ENCODE peak calls at places on chromosomes 13 and 19, in seven cellular contexts. S is thoracic aorta, X is left ventricle myocardium inferior, K is heart right ventricle, E is tibial nerve, M is fibroblast of lung, N is PC-9. P is an unnamed sample. For H3K36me3, the result is how much of the 10 kb centered on the place peaks cover.

GRCh38 chr13:49410477-49410876 is 33.4 kb downstream of the CAB39L start:
- DNase-seq in S (no peak), X (no peak), K (no peak), E (no peak), M (no peak), N (no peak), P (no peak)

GRCh38 chr13:66714795-66715194 is 515.3 kb downstream of the PCDH9 start:
- DNase-seq in S (no peak), X (no peak), K (no peak), E (no peak), M (no peak), N (no peak), P (no peak)

GRCh38 chr13:51942189-51942588 is 69.1 kb downstream of the ATP7B start:
- DNase-seq in S (no peak), X (no peak), K (no peak), E (no peak), M (no peak), N (peak), P (no peak)

GRCh38 chr19:50510700-50511068 is 307 bp downstream of the JOSD2 start:
- DNase-seq in S (no peak), X (no peak), K (no peak), E (no peak), M (peak), N (no peak), P (no peak)

GRCh38 chr19:3483226-3483628 is at the start of gene SMIM44:
- DNase-seq in S (no peak), X (no peak), K (no peak), E (no peak), M (no peak), N (no peak), P (no peak)

GRCh38 chr19:45215391-45216191 is 29.6 kb downstream of the EXOC3L2 start:
- DNase-seq in S (no peak), X (no peak), K (peak), E (no peak), M (no peak), N (peak), P (no peak)

GRCh38 chr13:101258071-101258470 is 158.2 kb downstream of the NALCN start:
- DNase-seq in S (no peak), X (no peak), K (no peak), E (no peak), M (peak), N (peak), P (peak)

GRCh38 chr13:84655677-84656076 is 773.4 kb upstream of the SLITRK1 start:
- DNase-seq in S (no peak), X (no peak), K (no peak), E (no peak), M (no peak), N (no peak), P (no peak)

GRCh38 chr13:21557995-21558394 is 46.0 kb downstream of the MICU2 start:
- DNase-seq in S (no peak), X (no peak), K (no peak), E (no peak), M (no peak), N (no peak), P (no peak)

GRCh38 chr19:18780631-18781030 is 10.5 kb downstream of the COMP start:
- DNase-seq in S (no peak), X (no peak), K (no peak), E (no peak), M (no peak), N (no peak), P (no peak)

GRCh38 chr19:570315-570714 is 2.1 kb upstream of the BSG start:
- DNase-seq in S (no peak), X (no peak), K (no peak), E (no peak), M (no peak), N (peak), P (no peak)

GRCh38 chr19:33368074-33368864 is 5.2 kb upstream of the CEBPG start:
- DNase-seq in S (no peak), X (no peak), K (no peak), E (no peak), M (peak), N (no peak), P (no peak)

GRCh38 chr19:55085923-55086715 is 10.4 kb downstream of the EPS8L1 start:
- DNase-seq in S (no peak), X (no peak), K (no peak), E (no peak), M (no peak), N (no peak), P (no peak)

GRCh38 chr13:25980255-25980654 is 71.6 kb downstream of the SHISA2 start:
- DNase-seq in S (no peak), X (no peak), K (no peak), E (no peak), M (peak), N (no peak), P (no peak)

GRCh38 chr19:7230826-7231225 is 63.4 kb downstream of the INSR start:
- DNase-seq in S (no peak), X (peak), K (peak), E (no peak), M (no peak), N (no peak), P (no peak)

GRCh38 chr19:5498817-5499535 is 43.8 kb downstream of the ZNRF4 start:
- DNase-seq in S (no peak), X (no peak), K (no peak), E (no peak), M (no peak), N (no peak), P (no peak)

GRCh38 chr13:46687810-46688209 is 109.2 kb downstream of the ESD start:
- DNase-seq in S (no peak), X (no peak), K (no peak), E (no peak), M (peak), N (peak), P (no peak)

GRCh38 chr19:47630594-47630993 is 21.7 kb downstream of the BICRA start:
- DNase-seq in S (no peak), X (no peak), K (no peak), E (no peak), M (no peak), N (no peak), P (no peak)

GRCh38 chr19:7480975-7481265 is 7.9 kb downstream of the PEX11G start:
- DNase-seq in S (no peak), X (no peak), K (no peak), E (no peak), M (no peak), N (no peak), P (no peak)

GRCh38 chr19:869245-870177 is 10.0 kb downstream of the CFD start:
- DNase-seq in S (peak), X (peak), K (peak), E (peak), M (peak), N (peak), P (peak)

GRCh38 chr13:62512194-62513141 is 1096.8 kb upstream of the PCDH20 start:
- DNase-seq in S (no peak), X (no peak), K (no peak), E (no peak), M (peak), N (peak), P (no peak)

GRCh38 chr13:102277286-102277685 is 124.6 kb downstream of the FGF14 start:
- DNase-seq in S (no peak), X (peak), K (peak), E (no peak), M (no peak), N (no peak), P (no peak)

GRCh38 chr19:5695649-5696195 is 5.6 kb downstream of the RPL36 start:
- DNase-seq in S (no peak), X (no peak), K (no peak), E (no peak), M (no peak), N (no peak), P (no peak)

GRCh38 chr19:29583196-29584006 is 22.7 kb upstream of the POP4 start:
- DNase-seq in S (no peak), X (no peak), K (no peak), E (no peak), M (peak), N (no peak), P (no peak)

GRCh38 chr13:50871405-50871804 is 27.9 kb upstream of the DLEU7 start:
- DNase-seq in S (no peak), X (no peak), K (no peak), E (no peak), M (no peak), N (no peak), P (no peak)

GRCh38 chr19:30638889-30639288 is 266.7 kb downstream of the ZNF536 start:
- DNase-seq in S (no peak), X (no peak), K (no peak), E (no peak), M (no peak), N (no peak), P (no peak)
- H3K36me3 ChIP-seq in S (under half), X (under half), K (under half), E (under half), M (under half), N (under half), P (under half)

DNA sequence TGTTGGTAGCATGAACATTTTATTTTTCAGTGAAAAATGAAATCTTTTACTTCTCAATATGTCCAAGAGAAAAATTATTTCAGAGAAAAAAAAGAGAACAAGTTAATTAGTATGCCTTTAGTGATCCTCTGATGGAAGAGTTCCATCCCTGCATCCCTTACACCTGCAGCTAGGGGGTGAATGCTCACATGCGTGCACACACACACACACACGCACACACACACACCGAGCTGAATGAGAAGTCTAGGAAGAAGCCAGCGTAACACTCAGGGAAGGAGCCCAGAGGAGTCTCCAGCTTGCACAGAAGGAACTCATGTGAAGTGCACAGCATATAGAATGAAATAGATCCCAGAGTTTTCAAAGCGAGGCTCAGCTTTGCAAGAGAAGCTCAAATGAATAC is 510.5 kb downstream of the IRS2 start:
- DNase-seq in S (no peak), X (no peak), K (no peak), E (no peak), M (no peak), N (no peak), P (no peak)
- TF ChIP-seq CTCF in S (no peak), X (no peak), K (no peak), E (no peak), M (no peak), N (peak), P (peak)

DNA sequence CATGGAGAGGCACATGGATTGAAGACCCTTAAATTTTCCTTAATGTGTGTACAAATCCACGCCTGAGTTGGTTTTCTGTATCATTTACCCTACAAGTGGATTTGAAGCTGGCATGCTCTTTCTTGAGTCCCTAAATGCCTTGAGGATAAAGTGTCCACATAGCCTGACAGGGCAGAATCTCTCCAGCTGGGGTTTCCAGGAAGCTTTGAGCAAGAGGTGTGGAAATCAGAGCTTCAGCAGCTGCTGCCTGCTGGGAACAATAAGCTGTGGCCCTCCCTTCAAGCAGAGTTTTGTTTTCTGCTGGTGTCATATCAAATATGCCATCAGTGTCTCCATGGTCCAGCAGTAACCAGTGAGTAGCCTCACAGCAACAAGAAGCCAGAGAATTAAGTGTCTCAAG is 120.3 kb upstream of the SERTM1 start:
- DNase-seq in S (no peak), X (no peak), K (no peak), E (no peak), M (no peak), N (no peak), P (no peak)
- H3K36me3 ChIP-seq in S (under half), X (under half), K (under half), E (under half), M (under half), N (under half), P (under half)

GRCh38 chr19:10724573-10725071 is 6.7 kb downstream of the DNM2 start:
- DNase-seq in S (no peak), X (no peak), K (no peak), E (no peak), M (no peak), N (no peak), P (peak)
- TF ChIP-seq CTCF in S (no peak), X (no peak), K (no peak), E (no peak), M (no peak), N (no peak), P (peak)

DNA sequence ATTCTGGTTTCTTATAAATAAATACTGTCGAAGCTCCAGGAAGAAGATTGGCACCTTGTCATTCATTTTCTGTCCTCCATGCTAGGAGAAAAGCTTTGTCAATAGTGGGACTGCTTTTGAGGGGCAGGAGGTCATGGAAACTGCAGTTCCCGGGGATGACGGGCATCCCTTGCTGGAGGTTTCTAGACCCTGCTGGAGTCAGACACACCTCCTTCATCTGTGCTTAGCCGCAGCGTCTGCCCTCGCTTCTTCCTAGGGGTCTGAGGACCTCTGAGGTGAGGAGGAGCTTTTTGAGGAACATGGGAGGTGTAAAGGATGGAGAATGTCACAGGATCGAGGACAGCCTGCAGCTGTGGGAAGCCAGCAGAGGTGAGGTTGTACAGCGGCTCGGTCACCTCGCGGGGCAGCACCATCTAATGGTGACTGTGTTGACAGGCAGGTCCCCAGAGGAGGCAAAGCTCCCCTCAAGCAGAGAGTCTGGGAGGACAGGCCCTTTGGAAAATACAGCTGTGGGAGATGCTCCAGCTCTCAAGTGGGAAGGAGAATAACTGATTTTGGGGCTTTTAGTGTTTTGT is 172.7 kb upstream of the RNF113B start:
- DNase-seq in S (no peak), X (no peak), K (peak), E (no peak), M (no peak), N (peak), P (no peak)
- H3K36me3 ChIP-seq in S (under half), X (under half), K (under half), E (under half), M (under half), N (under half), P (under half)

GRCh38 chr19:1871140-1871597 is 7.8 kb upstream of the KLF16 start:
- DNase-seq in S (no peak), X (no peak), K (no peak), E (no peak), M (no peak), N (no peak), P (no peak)
- TF ChIP-seq CTCF in S (no peak), X (no peak), K (no peak), E (no peak), M (no peak), N (no peak), P (no peak)

DNA sequence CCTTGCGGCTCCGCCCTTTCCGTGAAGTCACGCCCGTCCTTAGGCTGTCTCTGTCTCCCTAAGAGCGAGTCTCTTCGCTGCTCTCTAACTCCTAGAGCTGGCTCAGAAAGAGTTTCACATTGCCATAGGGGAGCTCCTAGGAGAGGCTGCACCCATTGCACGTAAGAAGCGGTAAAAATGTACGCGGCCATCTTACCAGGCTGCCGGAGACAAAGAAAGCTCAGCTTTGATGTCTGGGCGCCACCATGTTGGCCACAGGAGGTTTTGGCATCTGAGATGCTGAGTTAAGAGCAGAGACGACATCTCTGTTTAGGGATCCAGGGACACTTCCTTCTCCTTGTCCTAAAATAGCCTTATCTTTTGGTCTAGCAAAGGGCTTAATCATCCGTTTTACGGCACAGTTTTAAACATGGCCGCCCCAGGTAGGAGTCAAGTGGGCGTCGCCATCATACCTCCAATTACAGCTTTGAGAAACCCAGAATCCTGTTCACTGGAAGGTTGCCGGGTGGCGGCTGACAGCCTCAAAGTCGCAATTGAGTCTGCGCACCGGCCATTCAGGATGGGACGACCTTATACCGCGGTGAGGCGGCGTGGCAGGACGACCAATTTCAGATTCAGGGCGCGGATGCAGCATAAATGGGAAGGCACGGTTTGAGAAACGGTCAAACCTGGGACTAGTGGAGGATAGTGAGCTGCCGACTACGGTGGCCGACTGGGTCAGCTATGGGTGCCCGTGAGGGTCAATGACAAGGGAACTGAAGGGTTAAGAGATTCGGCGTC is at the start of gene ZNF793:
- DNase-seq in S (peak), X (peak), K (peak), E (peak), M (peak), N (peak), P (peak)
- H3K36me3 ChIP-seq in S (under half), X (under half), K (under half), E (under half), M (under half), N (under half), P (under half)

GRCh38 chr19:42246143-42246868 is 3.9 kb upstream of the GSK3A start:
- DNase-seq in S (peak), X (peak), K (peak), E (peak), M (peak), N (peak), P (no peak)
- TF ChIP-seq CTCF in S (peak), X (peak), K (peak), E (peak), M (peak), N (no peak), P (peak)

GRCh38 chr13:113225515-113225914 is 16.1 kb downstream of the CUL4A start:
- DNase-seq in S (no peak), X (no peak), K (no peak), E (no peak), M (no peak), N (no peak), P (no peak)

GRCh38 chr13:113226873-113227272 is 17.5 kb downstream of the CUL4A start:
- DNase-seq in S (no peak), X (no peak), K (no peak), E (no peak), M (peak), N (no peak), P (no peak)

GRCh38 chr13:113220877-113221276 is 11.5 kb downstream of the CUL4A start:
- DNase-seq in S (no peak), X (peak), K (peak), E (no peak), M (peak), N (no peak), P (no peak)

GRCh38 chr13:113220141-113220598 is 10.8 kb downstream of the CUL4A start:
- DNase-seq in S (no peak), X (no peak), K (no peak), E (no peak), M (no peak), N (no peak), P (no peak)

DNA sequence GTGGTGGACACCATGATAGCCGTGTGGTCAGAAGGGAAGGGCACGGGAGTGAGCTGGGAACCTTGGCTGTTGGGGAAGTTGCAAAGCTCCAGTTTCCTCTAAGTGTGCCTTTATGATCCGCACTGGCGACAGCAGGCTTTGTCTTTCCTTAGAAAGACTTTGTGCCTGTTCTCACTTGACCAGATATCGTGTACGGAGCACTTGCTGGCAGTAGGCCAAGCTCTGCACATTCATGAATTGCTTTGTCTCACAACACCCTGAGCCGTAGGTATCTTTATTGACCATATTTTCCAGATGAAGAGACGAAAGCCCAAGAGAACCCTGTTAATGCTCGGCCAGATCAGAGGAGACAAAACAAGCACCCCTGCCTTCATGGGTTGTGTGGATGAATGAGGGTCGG is 15.1 kb downstream of the CUL4A start:
- DNase-seq in S (no peak), X (peak), K (peak), E (no peak), M (no peak), N (no peak), P (no peak)
- H3K36me3 ChIP-seq in S (under half), X (half or more), K (under half), E (under half), M (under half), N (under half), P (under half)